ENCODE peak calls at places on chromosome 15, in seven cellular contexts. One of them, this sample, is unnamed. For H3K4me1, the result is how much of the 10 kb centered on the place peaks cover.

GRCh38 chr15:99016680-99017321 is 9.2 kb upstream of the PGPEP1L start:
- DNase-seq in suprapubic skin: no peak
- DNase-seq in body of pancreas: no peak
- DNase-seq in A549: peak
- DNase-seq in adrenal gland: no peak
- DNase-seq in GM12878: no peak
- DNase-seq in uterus: no peak
- DNase-seq in this sample: peak

GRCh38 chr15:80489030-80489594 is 84.9 kb downstream of the ARNT2 start:
- DNase-seq in A549: no peak
- DNase-seq in GM12878: no peak
- DNase-seq in uterus: no peak
- DNase-seq in adrenal gland: no peak
- DNase-seq in suprapubic skin: no peak
- DNase-seq in body of pancreas: no peak
- DNase-seq in this sample: no peak

GRCh38 chr15:29131336-29132109 is 138.1 kb downstream of the NSMCE3 start:
- DNase-seq in GM12878: no peak
- DNase-seq in adrenal gland: no peak
- DNase-seq in body of pancreas: no peak
- DNase-seq in suprapubic skin: no peak
- DNase-seq in uterus: no peak
- DNase-seq in A549: no peak
- DNase-seq in this sample: no peak

GRCh38 chr15:83983634-83984458 is 251.7 kb upstream of the GOLGA6L4 start:
- DNase-seq in GM12878: no peak
- DNase-seq in A549: no peak
- DNase-seq in suprapubic skin: no peak
- DNase-seq in body of pancreas: no peak
- DNase-seq in adrenal gland: no peak
- DNase-seq in uterus: no peak
- DNase-seq in this sample: no peak

GRCh38 chr15:70264014-70264492 is 166.3 kb upstream of the TLE3 start:
- DNase-seq in A549: no peak
- DNase-seq in body of pancreas: peak
- DNase-seq in adrenal gland: peak
- DNase-seq in suprapubic skin: no peak
- DNase-seq in GM12878: no peak
- DNase-seq in uterus: peak
- DNase-seq in this sample: no peak

GRCh38 chr15:85289677-85290365 is 90.6 kb upstream of the AKAP13 start:
- DNase-seq in adrenal gland: peak
- DNase-seq in uterus: no peak
- DNase-seq in body of pancreas: peak
- DNase-seq in GM12878: no peak
- DNase-seq in suprapubic skin: no peak
- DNase-seq in A549: peak
- DNase-seq in this sample: peak

GRCh38 chr15:51341366-51342248 is at the start of gene GLDN:
- DNase-seq in GM12878: no peak
- DNase-seq in adrenal gland: no peak
- DNase-seq in uterus: no peak
- DNase-seq in suprapubic skin: no peak
- DNase-seq in body of pancreas: peak
- DNase-seq in A549: peak
- DNase-seq in this sample: no peak

GRCh38 chr15:89332446-89332845 is 2.2 kb downstream of the POLG start:
- DNase-seq in body of pancreas: no peak
- DNase-seq in A549: peak
- DNase-seq in GM12878: no peak
- DNase-seq in uterus: no peak
- DNase-seq in suprapubic skin: no peak
- DNase-seq in adrenal gland: no peak
- DNase-seq in this sample: no peak

GRCh38 chr15:70083423-70083822 is 14.3 kb downstream of the TLE3 start:
- DNase-seq in adrenal gland: no peak
- DNase-seq in body of pancreas: no peak
- DNase-seq in suprapubic skin: no peak
- DNase-seq in uterus: no peak
- DNase-seq in GM12878: no peak
- DNase-seq in A549: no peak
- DNase-seq in this sample: no peak

GRCh38 chr15:36737430-36737891 is 158.0 kb downstream of the CDIN1 start:
- DNase-seq in uterus: no peak
- DNase-seq in body of pancreas: no peak
- DNase-seq in A549: no peak
- DNase-seq in GM12878: no peak
- DNase-seq in adrenal gland: no peak
- DNase-seq in suprapubic skin: no peak
- DNase-seq in this sample: no peak

GRCh38 chr15:80660114-80660513 is 35.0 kb upstream of the ABHD17C start:
- DNase-seq in body of pancreas: peak
- DNase-seq in A549: peak
- DNase-seq in GM12878: no peak
- DNase-seq in adrenal gland: peak
- DNase-seq in suprapubic skin: no peak
- DNase-seq in uterus: no peak
- DNase-seq in this sample: no peak

GRCh38 chr15:40104865-40105516 is 3.7 kb downstream of the BMF start:
- DNase-seq in body of pancreas: peak
- DNase-seq in A549: peak
- DNase-seq in adrenal gland: peak
- DNase-seq in uterus: peak
- DNase-seq in GM12878: no peak
- DNase-seq in suprapubic skin: peak
- DNase-seq in this sample: peak
- H3K4me1 ChIP-seq in body of pancreas: half or more
- H3K4me1 ChIP-seq in A549: half or more
- H3K4me1 ChIP-seq in adrenal gland: half or more
- H3K4me1 ChIP-seq in uterus: half or more
- H3K4me1 ChIP-seq in GM12878: half or more
- H3K4me1 ChIP-seq in suprapubic skin: half or more
- H3K4me1 ChIP-seq in this sample: half or more

GRCh38 chr15:42577514-42578031 is 2.2 kb downstream of the STARD9 start:
- DNase-seq in uterus: no peak
- DNase-seq in body of pancreas: no peak
- DNase-seq in adrenal gland: no peak
- DNase-seq in suprapubic skin: no peak
- DNase-seq in GM12878: no peak
- DNase-seq in A549: no peak
- DNase-seq in this sample: no peak

GRCh38 chr15:42578984-42579537 is 3.7 kb downstream of the STARD9 start:
- DNase-seq in adrenal gland: no peak
- DNase-seq in A549: no peak
- DNase-seq in uterus: no peak
- DNase-seq in suprapubic skin: no peak
- DNase-seq in body of pancreas: no peak
- DNase-seq in GM12878: no peak
- DNase-seq in this sample: no peak

GRCh38 chr15:42576776-42577175 is 1.4 kb downstream of the STARD9 start:
- DNase-seq in A549: no peak
- DNase-seq in body of pancreas: no peak
- DNase-seq in adrenal gland: no peak
- DNase-seq in suprapubic skin: no peak
- DNase-seq in uterus: no peak
- DNase-seq in GM12878: no peak
- DNase-seq in this sample: no peak

GRCh38 chr15:42576040-42576594 is 711 bp downstream of the STARD9 start:
- DNase-seq in uterus: no peak
- DNase-seq in body of pancreas: no peak
- DNase-seq in GM12878: no peak
- DNase-seq in adrenal gland: no peak
- DNase-seq in suprapubic skin: no peak
- DNase-seq in A549: no peak
- DNase-seq in this sample: no peak

DNA sequence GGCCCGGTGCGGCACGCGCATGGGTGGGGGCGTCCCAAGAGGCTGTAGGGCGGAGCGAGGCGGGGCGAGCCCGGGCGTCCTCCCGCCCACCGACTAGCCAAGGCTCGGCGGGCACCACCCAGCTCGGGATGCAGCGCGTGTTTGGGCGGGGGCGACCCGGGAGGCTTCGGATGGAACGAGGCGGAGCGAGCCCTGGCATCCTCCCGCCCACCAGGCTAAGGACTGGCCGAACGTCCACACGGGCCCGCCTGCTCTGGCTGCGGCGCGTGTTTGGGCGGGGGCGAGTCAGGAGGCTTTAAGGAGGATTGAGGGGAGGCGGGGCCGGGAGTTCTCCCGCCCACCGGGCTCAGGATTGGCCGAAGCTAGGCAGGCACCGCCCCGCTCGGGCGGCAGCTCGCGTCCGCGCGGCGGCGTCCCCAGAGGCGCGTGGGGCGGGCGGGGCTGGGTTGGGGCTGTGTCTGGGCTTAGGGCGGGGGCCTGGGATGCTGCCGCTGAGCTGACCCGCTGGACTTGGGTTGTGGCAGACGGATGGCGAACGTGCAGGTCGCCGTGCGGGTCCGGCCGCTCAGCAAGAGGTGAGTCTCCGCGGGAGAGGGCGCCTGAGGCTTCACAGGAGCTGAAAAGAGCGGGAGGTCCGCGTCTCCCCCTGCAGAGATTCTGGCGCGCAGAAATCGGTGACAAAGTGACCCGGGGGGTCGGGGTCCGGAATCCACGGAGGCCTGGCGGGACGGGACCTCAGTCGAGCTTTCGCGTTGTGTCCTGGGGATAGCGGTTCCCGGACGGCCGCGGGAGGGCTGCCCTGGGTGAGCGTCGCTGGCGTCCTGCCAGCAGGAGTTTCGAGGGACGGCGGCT is at the start of gene STARD9:
- DNase-seq in uterus: peak
- DNase-seq in suprapubic skin: peak
- DNase-seq in A549: peak
- DNase-seq in GM12878: peak
- DNase-seq in body of pancreas: peak
- DNase-seq in adrenal gland: peak
- DNase-seq in this sample: peak
- TF ChIP-seq POLR2A in uterus: peak
- TF ChIP-seq POLR2A in suprapubic skin: no peak
- TF ChIP-seq POLR2A in A549: no peak
- TF ChIP-seq POLR2A in GM12878: peak
- TF ChIP-seq POLR2A in body of pancreas: peak
- TF ChIP-seq POLR2A in adrenal gland: no peak
- TF ChIP-seq POLR2A in this sample: peak

GRCh38 chr15:93250905-93251304 is 161.9 kb upstream of the RGMA start:
- DNase-seq in uterus: peak
- DNase-seq in suprapubic skin: no peak
- DNase-seq in body of pancreas: no peak
- DNase-seq in adrenal gland: no peak
- DNase-seq in A549: no peak
- DNase-seq in GM12878: no peak
- DNase-seq in this sample: no peak
- H3K4me1 ChIP-seq in uterus: under half
- H3K4me1 ChIP-seq in suprapubic skin: under half
- H3K4me1 ChIP-seq in body of pancreas: under half
- H3K4me1 ChIP-seq in adrenal gland: under half
- H3K4me1 ChIP-seq in A549: under half
- H3K4me1 ChIP-seq in GM12878: under half
- H3K4me1 ChIP-seq in this sample: under half

DNA sequence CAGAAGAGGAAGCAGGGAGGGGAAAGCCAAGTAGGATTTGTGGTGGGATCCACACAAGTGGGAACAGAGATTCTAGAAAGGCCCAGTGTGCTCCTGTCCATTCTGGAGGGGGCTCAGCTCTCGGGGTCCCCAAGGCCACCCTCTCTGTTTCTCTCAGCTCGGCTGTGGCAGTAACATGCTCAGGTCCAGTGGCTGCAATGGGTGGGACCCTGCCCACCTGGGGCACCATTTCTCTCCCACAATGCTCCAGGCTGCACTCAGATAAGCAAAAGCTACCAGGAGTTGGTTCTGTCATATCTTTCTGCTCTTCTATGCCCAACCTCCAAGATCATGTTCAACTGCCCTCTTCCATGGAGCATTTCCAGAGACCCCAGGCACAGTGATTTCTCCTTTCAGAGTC is 40.9 kb downstream of the ITGA11 start:
- DNase-seq in GM12878: no peak
- DNase-seq in suprapubic skin: peak
- DNase-seq in body of pancreas: no peak
- DNase-seq in uterus: peak
- DNase-seq in adrenal gland: peak
- DNase-seq in A549: no peak
- DNase-seq in this sample: peak
- TF ChIP-seq POLR2A in GM12878: no peak
- TF ChIP-seq POLR2A in suprapubic skin: no peak
- TF ChIP-seq POLR2A in body of pancreas: no peak
- TF ChIP-seq POLR2A in uterus: no peak
- TF ChIP-seq POLR2A in adrenal gland: no peak
- TF ChIP-seq POLR2A in A549: no peak
- TF ChIP-seq POLR2A in this sample: no peak

GRCh38 chr15:63945005-63945788 is 101.1 kb downstream of the DAPK2 start:
- DNase-seq in adrenal gland: peak
- DNase-seq in A549: peak
- DNase-seq in body of pancreas: peak
- DNase-seq in GM12878: no peak
- DNase-seq in uterus: peak
- DNase-seq in suprapubic skin: no peak
- DNase-seq in this sample: peak

GRCh38 chr15:63942486-63943365 is 103.6 kb downstream of the DAPK2 start:
- DNase-seq in adrenal gland: no peak
- DNase-seq in uterus: no peak
- DNase-seq in suprapubic skin: no peak
- DNase-seq in body of pancreas: no peak
- DNase-seq in GM12878: peak
- DNase-seq in A549: no peak
- DNase-seq in this sample: no peak

GRCh38 chr15:63945838-63946298 is 100.4 kb downstream of the DAPK2 start:
- DNase-seq in body of pancreas: no peak
- DNase-seq in adrenal gland: peak
- DNase-seq in suprapubic skin: no peak
- DNase-seq in A549: no peak
- DNase-seq in uterus: no peak
- DNase-seq in GM12878: no peak
- DNase-seq in this sample: no peak

GRCh38 chr15:63944681-63944955 is 101.7 kb downstream of the DAPK2 start:
- DNase-seq in suprapubic skin: no peak
- DNase-seq in body of pancreas: no peak
- DNase-seq in uterus: no peak
- DNase-seq in A549: no peak
- DNase-seq in adrenal gland: peak
- DNase-seq in GM12878: no peak
- DNase-seq in this sample: no peak

GRCh38 chr15:63943829-63944680 is 102.2 kb downstream of the DAPK2 start:
- DNase-seq in uterus: no peak
- DNase-seq in body of pancreas: no peak
- DNase-seq in suprapubic skin: no peak
- DNase-seq in A549: no peak
- DNase-seq in adrenal gland: peak
- DNase-seq in GM12878: no peak
- DNase-seq in this sample: no peak
- H3K4me1 ChIP-seq in uterus: under half
- H3K4me1 ChIP-seq in body of pancreas: under half
- H3K4me1 ChIP-seq in suprapubic skin: under half
- H3K4me1 ChIP-seq in A549: under half
- H3K4me1 ChIP-seq in adrenal gland: under half
- H3K4me1 ChIP-seq in GM12878: under half
- H3K4me1 ChIP-seq in this sample: under half